ENCODE peak calls at places on chromosomes 16 and 17, in four cellular contexts. One of them, this sample, is unnamed. For H3K4me1 and H4K20me1, the result is how much of the 10 kb centered on the place peaks cover.

GRCh38 chr16:22050963-22051362 is 41.4 kb upstream of the VWA3A start:
- DNase-seq in H1: no peak
- DNase-seq in GM23248: no peak
- DNase-seq in PC-3: peak
- DNase-seq in this sample: no peak

GRCh38 chr16:51538707-51539604 is 387.9 kb upstream of the SALL1 start:
- DNase-seq in PC-3: peak
- DNase-seq in GM23248: peak
- DNase-seq in H1: no peak
- DNase-seq in this sample: no peak

GRCh38 chr17:73286863-73287296 is 24.9 kb downstream of the CDC42EP4 start:
- DNase-seq in PC-3: peak
- DNase-seq in H1: no peak
- DNase-seq in GM23248: peak
- DNase-seq in this sample: no peak

GRCh38 chr17:47291242-47291873 is 32.4 kb upstream of the EFCAB13 start:
- DNase-seq in H1: no peak
- DNase-seq in GM23248: no peak
- DNase-seq in PC-3: no peak
- DNase-seq in this sample: no peak

GRCh38 chr17:76115138-76115754 is 11.7 kb upstream of the EXOC7 start:
- DNase-seq in H1: no peak
- DNase-seq in PC-3: no peak
- DNase-seq in GM23248: no peak
- DNase-seq in this sample: no peak

GRCh38 chr16:30958164-30959083 is 870 bp downstream of the SETD1A start:
- DNase-seq in GM23248: peak
- DNase-seq in H1: no peak
- DNase-seq in PC-3: peak
- DNase-seq in this sample: peak

GRCh38 chr17:59618894-59619312 is 792 bp upstream of the CLTC start:
- DNase-seq in PC-3: no peak
- DNase-seq in H1: no peak
- DNase-seq in GM23248: no peak
- DNase-seq in this sample: no peak

GRCh38 chr17:28282596-28282995 is 36.4 kb upstream of the TMEM97 start:
- DNase-seq in GM23248: peak
- DNase-seq in H1: no peak
- DNase-seq in PC-3: peak
- DNase-seq in this sample: no peak

GRCh38 chr16:80459331-80459777 is 81.4 kb upstream of the DYNLRB2 start:
- DNase-seq in H1: no peak
- DNase-seq in PC-3: no peak
- DNase-seq in GM23248: peak
- DNase-seq in this sample: no peak

GRCh38 chr17:30316736-30317135 is 17.1 kb downstream of the TMIGD1 start:
- DNase-seq in PC-3: no peak
- DNase-seq in H1: no peak
- DNase-seq in GM23248: no peak
- DNase-seq in this sample: no peak

GRCh38 chr16:12296406-12296805 is 319.9 kb downstream of the SNX29 start:
- DNase-seq in GM23248: no peak
- DNase-seq in PC-3: no peak
- DNase-seq in H1: no peak
- DNase-seq in this sample: no peak

GRCh38 chr16:24430937-24431760 is 108.2 kb upstream of the RBBP6 start:
- DNase-seq in H1: no peak
- DNase-seq in PC-3: peak
- DNase-seq in GM23248: peak
- DNase-seq in this sample: no peak

GRCh38 chr17:29835438-29836351 is 94.3 kb downstream of the SSH2 start:
- DNase-seq in PC-3: peak
- DNase-seq in H1: no peak
- DNase-seq in GM23248: peak
- DNase-seq in this sample: peak

GRCh38 chr17:11244781-11245180 is 3.8 kb downstream of the SHISA6 start:
- DNase-seq in H1: no peak
- DNase-seq in GM23248: no peak
- DNase-seq in PC-3: no peak
- DNase-seq in this sample: no peak

GRCh38 chr16:78005881-78006280 is 16.5 kb upstream of the CLEC3A start:
- DNase-seq in PC-3: no peak
- DNase-seq in H1: no peak
- DNase-seq in GM23248: peak
- DNase-seq in this sample: peak

GRCh38 chr16:12095275-12096161 is 119.0 kb downstream of the SNX29 start:
- DNase-seq in PC-3: peak
- DNase-seq in GM23248: peak
- DNase-seq in H1: peak
- DNase-seq in this sample: peak

GRCh38 chr17:78886954-78887353 is 16.0 kb downstream of the CEP295NL start:
- DNase-seq in H1: no peak
- DNase-seq in PC-3: no peak
- DNase-seq in GM23248: no peak
- DNase-seq in this sample: no peak

GRCh38 chr16:83458612-83459011 is 349.2 kb upstream of the HSBP1 start:
- DNase-seq in GM23248: peak
- DNase-seq in PC-3: no peak
- DNase-seq in H1: no peak
- DNase-seq in this sample: no peak

GRCh38 chr17:59361916-59362810 is 30.7 kb downstream of the YPEL2 start:
- DNase-seq in PC-3: peak
- DNase-seq in GM23248: peak
- DNase-seq in H1: no peak
- DNase-seq in this sample: no peak

GRCh38 chr17:29622337-29623282 is at the start of gene CORO6:
- DNase-seq in H1: no peak
- DNase-seq in GM23248: peak
- DNase-seq in PC-3: no peak
- DNase-seq in this sample: no peak

GRCh38 chr17:56786989-56787482 is 46.7 kb downstream of the C17orf67 start:
- DNase-seq in H1: no peak
- DNase-seq in GM23248: peak
- DNase-seq in PC-3: peak
- DNase-seq in this sample: no peak

GRCh38 chr17:20116683-20117309 is 107.6 kb downstream of the SPECC1 start:
- DNase-seq in H1: no peak
- DNase-seq in GM23248: peak
- DNase-seq in PC-3: peak
- DNase-seq in this sample: peak

GRCh38 chr16:29675811-29676643 is 3.0 kb upstream of the QPRT start:
- DNase-seq in H1: no peak
- DNase-seq in PC-3: peak
- DNase-seq in GM23248: peak
- DNase-seq in this sample: peak

GRCh38 chr16:50037791-50038190 is 12.8 kb downstream of the CNEP1R1 start:
- DNase-seq in PC-3: no peak
- DNase-seq in GM23248: peak
- DNase-seq in H1: no peak
- DNase-seq in this sample: no peak

GRCh38 chr17:75558666-75559530 is 28.7 kb upstream of the MYO15B start:
- DNase-seq in GM23248: no peak
- DNase-seq in PC-3: no peak
- DNase-seq in H1: no peak
- DNase-seq in this sample: no peak

GRCh38 chr17:82529914-82530300 is 10.4 kb downstream of the FOXK2 start:
- DNase-seq in PC-3: no peak
- DNase-seq in GM23248: no peak
- DNase-seq in H1: no peak
- DNase-seq in this sample: no peak

GRCh38 chr16:50665128-50665878 is 15.8 kb downstream of the SNX20 start:
- DNase-seq in GM23248: peak
- DNase-seq in PC-3: peak
- DNase-seq in H1: peak
- DNase-seq in this sample: peak

GRCh38 chr16:15491430-15491829 is 57.0 kb downstream of the BMERB1 start:
- DNase-seq in PC-3: no peak
- DNase-seq in H1: no peak
- DNase-seq in GM23248: no peak
- DNase-seq in this sample: no peak

GRCh38 chr17:15157051-15157450 is 108.1 kb downstream of the PMP22 start:
- DNase-seq in PC-3: no peak
- DNase-seq in H1: no peak
- DNase-seq in GM23248: peak
- DNase-seq in this sample: no peak

GRCh38 chr17:46159686-46160085 is 33.5 kb downstream of the KANSL1 start:
- DNase-seq in PC-3: no peak
- DNase-seq in GM23248: peak
- DNase-seq in H1: no peak
- DNase-seq in this sample: no peak

GRCh38 chr16:75254359-75254837 is 3.0 kb upstream of the BCAR1 start:
- DNase-seq in GM23248: peak
- DNase-seq in PC-3: peak
- DNase-seq in H1: no peak
- DNase-seq in this sample: peak

GRCh38 chr16:31440511-31441184 is 1.9 kb downstream of the ZNF843 start:
- DNase-seq in PC-3: no peak
- DNase-seq in H1: no peak
- DNase-seq in GM23248: peak
- DNase-seq in this sample: no peak

GRCh38 chr17:66364508-66365203 is 62.2 kb downstream of the PRKCA start:
- DNase-seq in H1: no peak
- DNase-seq in GM23248: no peak
- DNase-seq in PC-3: no peak
- DNase-seq in this sample: no peak

GRCh38 chr16:17129971-17130370 is 340.8 kb downstream of the XYLT1 start:
- DNase-seq in H1: no peak
- DNase-seq in PC-3: no peak
- DNase-seq in GM23248: no peak
- DNase-seq in this sample: no peak
- H3K4me1 ChIP-seq in H1: under half
- H3K4me1 ChIP-seq in PC-3: under half
- H3K4me1 ChIP-seq in GM23248: under half
- H3K4me1 ChIP-seq in this sample: under half

GRCh38 chr16:85436207-85436606 is 176.9 kb upstream of the GSE1 start:
- DNase-seq in H1: no peak
- DNase-seq in PC-3: no peak
- DNase-seq in GM23248: peak
- DNase-seq in this sample: no peak

GRCh38 chr16:85435298-85435697 is 177.8 kb upstream of the GSE1 start:
- DNase-seq in PC-3: no peak
- DNase-seq in H1: no peak
- DNase-seq in GM23248: no peak
- DNase-seq in this sample: no peak

GRCh38 chr16:85437161-85438052 is 175.7 kb upstream of the GSE1 start:
- DNase-seq in GM23248: peak
- DNase-seq in H1: no peak
- DNase-seq in PC-3: no peak
- DNase-seq in this sample: no peak

GRCh38 chr16:85438981-85439639 is 174.0 kb upstream of the GSE1 start:
- DNase-seq in H1: no peak
- DNase-seq in PC-3: no peak
- DNase-seq in GM23248: no peak
- DNase-seq in this sample: no peak

DNA sequence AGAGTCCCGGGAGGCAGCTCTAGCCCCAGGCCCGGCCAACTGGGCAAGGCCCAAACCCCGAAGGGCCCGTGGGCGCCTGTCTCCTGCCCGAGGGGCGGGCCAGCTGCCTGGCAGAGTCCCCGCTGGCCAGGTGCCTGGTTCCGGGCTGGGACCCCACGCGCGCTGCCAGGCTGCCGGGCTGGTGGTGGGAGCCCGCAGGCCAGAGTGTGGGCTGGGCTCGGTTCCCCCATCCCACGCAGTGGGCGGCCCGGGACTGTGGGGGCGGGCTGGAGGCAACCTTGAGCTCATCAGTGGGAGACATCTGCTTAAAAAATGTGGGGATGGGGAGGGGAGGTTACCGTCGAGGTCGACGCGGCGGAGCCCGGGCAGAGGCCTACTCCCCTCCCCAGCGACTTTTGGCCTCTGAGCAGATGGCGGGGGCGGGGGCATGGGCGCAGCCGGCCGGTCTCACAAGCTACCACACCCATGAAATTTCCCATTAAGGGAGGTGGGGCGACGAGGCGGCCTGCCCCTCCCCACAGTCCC is 176.4 kb upstream of the GSE1 start:
- DNase-seq in H1: peak
- DNase-seq in GM23248: peak
- DNase-seq in PC-3: no peak
- DNase-seq in this sample: no peak
- H3K9ac ChIP-seq in H1: no peak
- H3K9ac ChIP-seq in GM23248: peak
- H3K9ac ChIP-seq in PC-3: no peak
- H3K9ac ChIP-seq in this sample: no peak

DNA sequence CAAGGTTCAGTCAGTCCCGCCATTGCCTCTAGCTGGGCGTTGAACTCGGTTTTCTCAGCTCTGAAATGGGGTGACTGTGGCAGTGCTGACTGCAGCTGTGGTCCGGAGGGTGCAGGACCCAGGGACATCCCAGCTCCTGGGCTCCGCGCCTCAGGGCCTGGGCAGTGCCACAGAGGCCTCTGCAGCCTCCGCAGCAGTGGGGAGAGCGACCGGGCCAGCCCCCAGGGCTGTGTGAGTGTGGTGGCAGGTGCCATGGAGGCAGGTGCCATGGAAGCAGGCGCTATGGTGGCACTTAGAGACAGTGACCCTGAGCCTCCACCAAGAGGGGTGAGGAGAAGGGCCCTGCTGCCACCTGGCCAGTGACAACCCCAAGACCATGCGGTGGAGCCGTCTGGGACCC is 30.9 kb downstream of the ZNF469 start:
- DNase-seq in PC-3: no peak
- DNase-seq in H1: no peak
- DNase-seq in GM23248: no peak
- DNase-seq in this sample: no peak
- H4K20me1 ChIP-seq in PC-3: under half
- H4K20me1 ChIP-seq in H1: under half
- H4K20me1 ChIP-seq in GM23248: under half
- H4K20me1 ChIP-seq in this sample: under half

DNA sequence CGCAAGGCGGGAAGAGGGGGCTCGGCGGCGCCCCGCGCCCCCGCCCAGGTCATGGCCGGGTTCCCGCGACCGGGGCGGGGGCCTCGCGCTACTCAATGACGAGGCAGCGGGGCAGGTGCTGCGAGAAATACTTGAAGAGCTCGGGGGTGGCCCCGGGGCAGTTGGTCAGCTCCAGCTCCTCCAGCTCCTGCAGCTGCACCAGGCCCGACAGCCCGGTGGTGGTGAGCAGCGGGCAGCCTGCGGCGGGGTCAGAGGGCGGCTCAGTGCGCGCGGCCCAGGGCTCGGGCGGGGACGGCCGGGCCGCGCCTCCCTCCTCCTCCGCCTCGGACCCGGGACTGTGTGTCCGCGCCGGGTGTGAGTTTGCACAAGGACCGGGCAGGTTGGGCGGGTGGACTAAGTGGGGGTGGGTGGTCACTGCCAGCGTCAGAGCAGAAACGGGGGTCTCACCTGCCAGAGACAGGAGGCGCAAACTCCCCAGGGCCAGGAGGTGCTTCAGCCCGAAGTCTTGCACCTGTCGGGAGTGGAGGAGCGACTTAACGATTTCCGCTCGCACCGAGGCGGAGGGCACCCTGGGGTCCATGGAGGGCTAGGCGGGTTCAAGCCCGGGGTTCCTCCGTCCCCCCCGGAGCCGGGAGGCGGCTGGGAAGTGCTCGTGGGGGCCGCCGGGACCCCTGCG is 4.1 kb upstream of the WDR24 start:
- DNase-seq in GM23248: no peak
- DNase-seq in H1: no peak
- DNase-seq in PC-3: no peak
- DNase-seq in this sample: no peak
- H3K4me1 ChIP-seq in GM23248: under half
- H3K4me1 ChIP-seq in H1: under half
- H3K4me1 ChIP-seq in PC-3: under half
- H3K4me1 ChIP-seq in this sample: under half